ENCODE peak calls at places on chromosomes 11 and 22, in eight cellular contexts. H is HCT116, N is K562, A is HepG2, C is SK-N-SH, W is H1, T is endothelial cell of umbilical vein, K is GM12878. G is an unnamed sample.

GRCh38 chr11:31645747-31646146 is 136.2 kb downstream of the ELP4 start:
- DNase-seq in C (no peak), H (peak), T (peak), W (no peak), K (no peak), A (peak), N (peak), G (no peak)

GRCh38 chr11:108758458-108758857 is 93.6 kb downstream of the DDX10 start:
- DNase-seq in A (no peak), K (no peak), N (no peak), W (no peak), C (no peak), T (no peak), H (no peak), G (no peak)

GRCh38 chr11:134142536-134142935 is 73.7 kb downstream of the JAM3 start:
- DNase-seq in T (no peak), N (no peak), C (no peak), W (no peak), K (no peak), A (no peak), H (no peak), G (no peak)

GRCh38 chr22:47417699-47418098 is 655.2 kb downstream of the TBC1D22A start:
- DNase-seq in W (no peak), T (no peak), N (no peak), A (no peak), H (no peak), C (no peak), K (no peak), G (no peak)

GRCh38 chr22:30609260-30610185 is 2.5 kb downstream of the TCN2 start:
- DNase-seq in H (no peak), C (no peak), K (peak), T (peak), W (no peak), N (peak), A (no peak), G (no peak)

GRCh38 chr11:10934293-10934850 is 76.5 kb upstream of the ZBED5 start:
- DNase-seq in H (peak), W (no peak), K (no peak), N (peak), T (peak), C (no peak), A (no peak), G (no peak)

GRCh38 chr22:20550851-20551744 is 43.7 kb downstream of the MED15 start:
- DNase-seq in K (peak), T (peak), H (no peak), W (no peak), C (no peak), A (no peak), N (no peak), G (no peak)

GRCh38 chr22:17734197-17734596 is 40.1 kb downstream of the BID start:
- DNase-seq in K (peak), T (peak), A (no peak), C (no peak), W (no peak), H (no peak), N (no peak), G (no peak)

GRCh38 chr11:75158241-75158640 is 7.3 kb downstream of the SLCO2B1 start:
- DNase-seq in A (no peak), C (no peak), T (no peak), K (no peak), W (no peak), H (no peak), N (no peak), G (no peak)

GRCh38 chr11:59195596-59195995 is 17.1 kb downstream of the MPEG1 start:
- DNase-seq in A (no peak), K (no peak), H (no peak), T (no peak), C (no peak), W (no peak), N (no peak), G (no peak)

GRCh38 chr11:44823920-44824704 is 97.3 kb downstream of the TSPAN18 start:
- DNase-seq in W (peak), K (no peak), H (no peak), A (peak), N (no peak), C (no peak), T (peak), G (no peak)

DNA sequence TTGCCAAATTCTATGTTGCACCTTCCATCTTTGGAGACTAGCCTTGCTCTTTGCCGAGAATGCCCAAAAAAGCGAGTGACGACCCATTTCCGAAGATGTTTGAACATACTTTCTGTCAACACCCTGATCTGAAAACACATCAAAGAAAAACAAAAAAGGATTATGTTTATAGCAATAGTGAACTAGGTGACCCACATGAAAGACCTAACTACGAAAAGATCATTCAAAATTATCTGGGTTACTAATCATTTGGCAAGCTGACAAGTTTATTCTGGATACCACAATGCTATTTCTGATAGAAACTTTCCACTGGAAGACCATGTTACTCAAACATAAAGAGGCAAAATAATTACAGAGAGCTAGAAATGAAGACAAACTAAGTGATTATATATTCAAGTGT is 27.0 kb downstream of the KCNJ1 start:
- DNase-seq in W (no peak), N (no peak), K (no peak), A (no peak), H (no peak), C (no peak), T (peak), G (no peak)
- TF ChIP-seq POLR2AphosphoS5 in W (no peak), N (no peak), K (no peak), A (no peak), H (no peak), C (no peak), T (no peak), G (no peak)

DNA sequence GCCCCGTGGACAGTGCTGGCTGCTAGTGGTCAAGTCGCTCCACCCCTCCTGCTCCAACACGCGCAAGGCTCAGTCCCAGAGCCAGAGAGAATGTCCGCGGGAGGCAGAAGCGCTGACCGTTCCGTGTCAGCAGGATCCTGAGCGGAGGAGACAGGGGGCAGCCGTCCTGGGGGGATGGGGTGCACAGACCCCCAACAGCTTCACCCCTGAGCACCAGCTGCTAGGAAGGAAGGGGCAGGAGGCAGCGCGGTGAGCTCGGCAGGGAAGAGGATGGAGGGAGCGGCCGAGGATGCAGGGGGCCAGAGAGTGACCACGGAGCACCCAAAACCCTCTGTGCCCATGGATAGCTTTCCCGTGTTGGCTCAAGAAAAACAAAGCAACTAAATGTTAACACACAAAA is 6.4 kb upstream of the TTLL8 start:
- DNase-seq in W (no peak), H (no peak), T (no peak), A (no peak), N (no peak), K (no peak), C (no peak), G (no peak)
- H3K9ac ChIP-seq in W (no peak), H (no peak), T (no peak), A (no peak), N (no peak), K (no peak), C (no peak), G (no peak)

DNA sequence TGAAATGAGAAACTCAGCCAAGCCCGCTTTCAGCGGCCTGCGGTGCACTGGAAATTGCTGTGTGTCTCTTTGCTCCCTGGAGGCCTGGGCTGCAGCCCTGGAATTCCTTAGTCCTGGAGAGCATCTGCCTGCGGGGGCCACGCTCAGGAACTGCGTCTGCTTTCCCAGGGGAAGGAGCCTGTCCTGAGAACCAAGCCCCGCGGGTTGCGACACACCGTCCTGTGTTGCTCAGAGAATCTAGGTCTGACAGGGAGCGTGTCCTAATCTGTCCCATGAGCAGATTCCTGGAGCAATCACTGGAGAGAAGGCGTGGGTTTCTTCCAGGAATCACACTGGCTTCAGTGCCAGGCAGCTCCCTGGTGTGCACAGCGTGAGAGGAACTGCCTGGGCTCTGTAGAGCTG is 708.1 kb downstream of the BRD1 start:
- DNase-seq in K (no peak), A (no peak), T (no peak), C (no peak), H (no peak), N (no peak), W (no peak), G (peak)
- TF ChIP-seq POLR2AphosphoS5 in K (no peak), A (no peak), T (no peak), C (no peak), H (no peak), N (no peak), W (no peak), G (no peak)

GRCh38 chr11:13352711-13353110 is 75.1 kb downstream of the BMAL1 start:
- DNase-seq in N (no peak), A (no peak), H (no peak), C (no peak), T (no peak), K (no peak), W (no peak), G (no peak)

GRCh38 chr11:13354335-13354734 is 76.7 kb downstream of the BMAL1 start:
- DNase-seq in N (peak), K (no peak), C (no peak), H (no peak), A (no peak), W (no peak), T (peak), G (no peak)

GRCh38 chr11:13357232-13357631 is 79.6 kb downstream of the BMAL1 start:
- DNase-seq in N (no peak), A (no peak), K (no peak), T (no peak), W (no peak), H (no peak), C (no peak), G (no peak)

GRCh38 chr11:13358871-13359270 is 81.3 kb downstream of the BMAL1 start:
- DNase-seq in W (no peak), A (no peak), T (no peak), C (no peak), N (no peak), K (no peak), H (no peak), G (no peak)

GRCh38 chr11:13355191-13355590 is 77.6 kb downstream of the BMAL1 start:
- DNase-seq in W (no peak), K (no peak), A (no peak), H (no peak), T (no peak), N (no peak), C (no peak), G (no peak)
- H3K9ac ChIP-seq in W (no peak), K (no peak), A (no peak), H (no peak), T (no peak), N (no peak), C (no peak), G (no peak)

GRCh38 chr11:55936300-55936699 is at the start of gene OR5I1:
- DNase-seq in T (no peak), C (no peak), A (no peak), N (no peak), K (no peak), W (no peak), H (no peak), G (no peak)
- TF ChIP-seq POLR2AphosphoS5 in T (no peak), C (no peak), A (no peak), N (no peak), K (no peak), W (no peak), H (no peak), G (no peak)

GRCh38 chr22:44147821-44148574 is 32.7 kb upstream of the PARVG start:
- DNase-seq in A (no peak), C (no peak), K (no peak), N (no peak), T (no peak), H (no peak), W (peak), G (peak)

GRCh38 chr22:44145544-44145943 is 35.2 kb upstream of the PARVG start:
- DNase-seq in N (no peak), A (no peak), K (no peak), H (no peak), T (no peak), W (no peak), C (no peak), G (no peak)

GRCh38 chr22:44146088-44146861 is 34.5 kb upstream of the PARVG start:
- DNase-seq in H (no peak), A (no peak), C (no peak), W (no peak), N (no peak), T (no peak), K (no peak), G (no peak)

GRCh38 chr22:44144046-44144569 is 36.6 kb upstream of the PARVG start:
- DNase-seq in A (no peak), H (no peak), T (no peak), K (no peak), W (no peak), N (no peak), C (no peak), G (no peak)

DNA sequence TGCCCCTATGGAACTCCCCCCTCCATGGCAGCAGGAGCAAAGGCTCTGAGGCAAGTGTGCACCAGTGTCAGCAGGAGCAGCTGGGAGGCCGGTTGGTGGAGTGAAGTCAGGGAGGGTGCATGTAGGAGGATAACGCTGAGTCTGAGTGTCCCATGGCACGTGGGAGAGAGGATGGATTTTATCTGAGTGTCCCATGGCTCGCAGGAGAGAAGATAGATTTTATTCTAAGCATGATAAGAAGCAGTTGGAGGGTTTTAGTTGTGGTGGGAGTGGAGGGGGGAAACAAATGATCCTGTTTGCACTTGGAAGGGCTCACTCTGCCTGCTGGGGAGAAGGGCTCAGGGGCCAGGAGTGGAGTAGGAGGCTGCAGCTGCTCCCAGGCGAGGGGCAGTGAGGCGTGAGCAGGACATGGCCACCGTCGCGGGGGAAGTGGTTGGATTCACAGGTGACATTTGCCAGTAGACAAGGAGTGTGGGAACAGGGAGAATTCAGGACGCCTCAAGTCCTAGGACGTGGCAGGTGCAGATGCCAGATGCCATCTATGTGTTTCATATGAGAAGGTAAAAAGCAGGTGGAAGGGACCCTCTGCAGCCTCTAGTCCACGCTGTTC is 33.6 kb upstream of the PARVG start:
- DNase-seq in H (no peak), A (no peak), W (no peak), T (no peak), C (no peak), N (no peak), K (no peak), G (no peak)
- H3K9ac ChIP-seq in H (no peak), A (no peak), W (peak), T (no peak), C (no peak), N (no peak), K (no peak), G (peak)

GRCh38 chr11:1508986-1509385 is 22.4 kb upstream of the MOB2 start:
- DNase-seq in W (no peak), H (no peak), C (no peak), K (no peak), A (no peak), N (no peak), T (no peak), G (no peak)

GRCh38 chr11:1505480-1505879 is 18.9 kb upstream of the MOB2 start:
- DNase-seq in A (no peak), W (no peak), N (peak), T (no peak), H (no peak), K (no peak), C (no peak), G (no peak)

GRCh38 chr11:1506981-1507380 is 20.4 kb upstream of the MOB2 start:
- DNase-seq in H (no peak), T (no peak), K (no peak), A (no peak), C (no peak), W (no peak), N (no peak), G (no peak)

GRCh38 chr11:1508491-1508891 is 21.9 kb upstream of the MOB2 start:
- DNase-seq in N (no peak), K (no peak), W (no peak), A (no peak), T (no peak), H (no peak), C (no peak), G (no peak)

DNA sequence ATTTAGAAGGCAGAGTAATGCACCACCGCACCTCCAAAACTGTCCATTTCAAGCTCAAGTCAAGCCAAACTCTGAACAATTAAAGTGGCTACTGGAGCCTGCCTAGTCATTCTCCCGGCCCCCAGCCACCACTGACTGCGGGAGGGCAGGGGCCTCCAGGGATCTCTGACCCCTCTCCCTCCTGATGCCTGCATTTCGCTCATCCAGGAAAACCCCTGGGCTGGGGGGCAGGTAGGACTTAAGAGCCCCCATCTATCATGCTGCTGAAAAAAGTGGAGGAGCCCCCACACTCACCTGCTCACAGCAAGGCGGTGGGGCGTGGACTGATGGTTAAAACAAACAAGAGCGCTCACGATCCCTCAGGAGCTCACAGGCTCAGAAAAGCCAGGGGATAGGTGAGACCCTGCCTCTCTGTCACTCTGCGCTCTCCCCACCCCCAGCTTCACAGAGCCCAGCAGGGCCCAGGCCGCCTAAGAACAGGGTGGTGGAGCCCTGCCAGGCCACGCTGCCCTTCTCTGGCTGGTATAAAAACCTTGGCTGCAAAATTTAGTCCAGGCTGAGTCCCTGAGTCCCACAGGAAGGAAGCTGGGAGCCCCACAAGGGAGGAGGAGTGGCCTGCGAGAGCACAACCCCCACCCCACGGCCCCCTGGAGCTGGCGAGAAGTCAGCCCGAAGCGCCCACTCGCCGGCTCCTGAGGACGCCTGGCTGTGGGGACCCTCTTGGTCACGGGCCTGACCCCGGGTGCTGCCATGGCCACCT is 21.0 kb upstream of the MOB2 start:
- DNase-seq in C (no peak), K (no peak), T (no peak), N (no peak), H (no peak), W (no peak), A (no peak), G (no peak)
- TF ChIP-seq POLR2AphosphoS5 in C (no peak), K (no peak), T (no peak), N (no peak), H (no peak), W (no peak), A (no peak), G (no peak)

G was measured in SK-N-MC.